ENCODE peak calls at places on chromosomes 7 and 10, in six cellular contexts. P, V, H, N, U and W are unnamed samples.

GRCh38 chr10:49552277-49552676 is 13.4 kb upstream of the ERCC6 start:
- DNase-seq in P (peak; percentile 93), V (no peak), H (no peak), N (no peak), U (no peak), W (peak; percentile 85)

GRCh38 chr7:157475601-157476000 is 138.8 kb downstream of the DNAJB6 start:
- DNase-seq in P (no peak), V (no peak), H (no peak), N (no peak), U (no peak), W (no peak)

GRCh38 chr7:47326808-47327207 is 255.1 kb downstream of the TNS3 start:
- DNase-seq in P (peak; percentile 87), V (peak; percentile 50), H (no peak), N (peak; percentile 46), U (peak; percentile 73), W (peak; percentile 70)

GRCh38 chr10:96500050-96500449 is 13.7 kb downstream of the TLL2 start:
- DNase-seq in P (no peak), V (no peak), H (no peak), N (no peak), U (no peak), W (no peak)

GRCh38 chr10:132861884-132862461 is 76.0 kb upstream of the NKX6-2 start:
- DNase-seq in P (no peak), V (peak; percentile 38), H (no peak), N (no peak), U (no peak), W (no peak)

GRCh38 chr10:113496124-113496523 is 56.7 kb upstream of the HABP2 start:
- DNase-seq in P (no peak), V (no peak), H (no peak), N (no peak), U (no peak), W (no peak)

GRCh38 chr7:158827411-158828342 is 1.6 kb downstream of the ESYT2 start:
- DNase-seq in P (peak; percentile 55), V (no peak), H (no peak), N (no peak), U (no peak), W (peak; percentile 53)

GRCh38 chr7:41695661-41696322 is 7.1 kb downstream of the INHBA start:
- DNase-seq in P (peak; percentile 93), V (no peak), H (no peak), N (no peak), U (no peak), W (peak; percentile 92)

GRCh38 chr7:100539436-100540006 is 518 bp downstream of the AGFG2 start:
- DNase-seq in P (no peak), V (peak; percentile 73), H (no peak), N (no peak), U (no peak), W (no peak)

GRCh38 chr7:45311597-45311996 is 154.0 kb downstream of the RAMP3 start:
- DNase-seq in P (no peak), V (no peak), H (no peak), N (no peak), U (no peak), W (no peak)

GRCh38 chr7:99460651-99461050 is 5.3 kb downstream of the ATP5MF start:
- DNase-seq in P (no peak), V (no peak), H (no peak), N (no peak), U (no peak), W (no peak)

GRCh38 chr7:134851141-134851540 is 71.7 kb downstream of the CALD1 start:
- DNase-seq in P (no peak), V (no peak), H (no peak), N (no peak), U (no peak), W (no peak)

GRCh38 chr7:105316578-105317375 is 71.9 kb downstream of the SRPK2 start:
- DNase-seq in P (no peak), V (no peak), H (no peak), N (no peak), U (no peak), W (no peak)

GRCh38 chr7:12927635-12928434 is 240.4 kb downstream of the ARL4A start:
- DNase-seq in P (no peak), V (no peak), H (no peak), N (no peak), U (no peak), W (peak; percentile 6)

GRCh38 chr7:46714904-46715303 is 793.8 kb upstream of the IGFBP3 start:
- DNase-seq in P (no peak), V (no peak), H (no peak), N (no peak), U (no peak), W (peak; percentile 24)

GRCh38 chr10:114043532-114044250 is at the start of gene ADRB1:
- DNase-seq in P (no peak), V (peak; percentile 93), H (peak; percentile 83), N (peak; percentile 79), U (peak; percentile 83), W (peak; percentile 33)

GRCh38 chr7:159004411-159004810 is 140.3 kb downstream of the VIPR2 start:
- DNase-seq in P (no peak), V (no peak), H (no peak), N (no peak), U (no peak), W (no peak)

GRCh38 chr10:110209399-110209925 is 2.1 kb downstream of the MXI1 start:
- DNase-seq in P (peak; percentile 68), V (peak; percentile 77), H (peak; percentile 79), N (no peak), U (peak; percentile 85), W (peak; percentile 77)

GRCh38 chr7:140060788-140061606 is 1.8 kb downstream of the PARP12 start:
- DNase-seq in P (peak; percentile 47), V (no peak), H (no peak), N (peak; percentile 53), U (no peak), W (peak; percentile 77)

GRCh38 chr10:48697091-48697490 is 12.4 kb downstream of the WDFY4 start:
- DNase-seq in P (no peak), V (peak; percentile 25), H (no peak), N (no peak), U (no peak), W (no peak)

GRCh38 chr10:117320050-117320665 is 55.1 kb downstream of the PDZD8 start:
- DNase-seq in P (peak; percentile 51), V (no peak), H (no peak), N (no peak), U (no peak), W (peak; percentile 54)

GRCh38 chr7:123397746-123398145 is 136.6 kb downstream of the IQUB start:
- DNase-seq in P (no peak), V (no peak), H (no peak), N (no peak), U (no peak), W (no peak)

GRCh38 chr7:347001-347590 is 57.1 kb downstream of the FOXL3 start:
- DNase-seq in P (no peak), V (no peak), H (peak; percentile 36), N (no peak), U (no peak), W (no peak)

GRCh38 chr10:23338155-23338828 is 6.3 kb downstream of the C10orf67 start:
- DNase-seq in P (no peak), V (peak; percentile 59), H (no peak), N (no peak), U (no peak), W (peak; percentile 55)

GRCh38 chr10:117496616-117497028 is 45.9 kb upstream of the EMX2 start:
- DNase-seq in P (peak; percentile 83), V (peak; percentile 95), H (peak; percentile 68), N (peak; percentile 79), U (peak; percentile 78), W (peak; percentile 87)

GRCh38 chr10:100806356-100806645 is 60.9 kb downstream of the PAX2 start:
- DNase-seq in P (no peak), V (no peak), H (no peak), N (no peak), U (no peak), W (no peak)

GRCh38 chr10:13222566-13222965 is 11.6 kb downstream of the UCMA start:
- DNase-seq in P (no peak), V (no peak), H (no peak), N (no peak), U (no peak), W (no peak)

GRCh38 chr10:45118929-45119328 is 118.2 kb downstream of the ZNF22 start:
- DNase-seq in P (no peak), V (no peak), H (no peak), N (no peak), U (no peak), W (no peak)

GRCh38 chr10:88992945-88993537 is 2.4 kb downstream of the FAS start:
- DNase-seq in P (peak; percentile 64), V (no peak), H (no peak), N (peak; percentile 39), U (no peak), W (peak; percentile 54)

DNA sequence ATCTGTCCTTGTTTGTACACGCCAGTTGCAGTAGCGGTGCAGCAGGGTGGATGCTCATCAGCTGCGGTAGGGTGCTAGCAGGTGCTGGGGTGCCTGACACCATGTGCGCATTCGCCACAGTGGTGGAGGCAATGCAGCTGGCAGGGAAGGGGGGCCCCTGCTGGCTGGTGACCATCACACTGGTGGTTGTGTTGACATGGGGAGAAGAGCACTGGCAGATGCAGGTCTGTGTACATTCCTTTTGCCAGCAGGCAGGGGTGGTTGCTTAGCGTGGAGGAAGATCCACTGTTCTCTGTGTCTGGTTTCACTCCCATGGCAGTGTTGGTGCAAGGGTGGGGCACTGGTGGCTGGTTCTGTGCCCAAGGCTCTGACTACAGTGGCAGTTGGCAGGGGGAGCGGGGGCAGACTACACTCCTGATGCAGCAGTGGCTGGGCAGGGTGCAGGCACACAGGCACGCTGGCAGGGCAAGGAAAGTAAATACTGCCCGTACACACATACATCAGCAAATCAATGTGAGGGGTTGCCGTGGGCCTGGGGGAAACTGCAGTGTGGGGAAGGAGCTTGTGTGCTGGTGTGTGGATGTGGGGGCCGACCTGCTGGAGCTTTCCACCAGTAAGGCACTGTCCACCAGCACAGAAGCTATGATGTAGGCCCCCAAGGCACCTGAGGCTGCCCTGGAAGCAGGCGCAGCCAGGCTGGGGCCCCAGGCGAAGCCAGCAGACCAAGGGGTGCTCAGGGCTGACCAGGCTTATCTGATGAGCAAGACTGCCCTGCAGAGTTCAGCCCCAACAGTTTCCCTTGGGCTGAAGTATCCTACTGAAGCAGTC is 87.2 kb upstream of the UNC5B start:
- DNase-seq in P (no peak), V (no peak), H (no peak), N (no peak), U (no peak), W (no peak)
- H3K4me3 ChIP-seq in P (no peak overlapping the region), V (no peak overlapping the region), H (no peak overlapping the region), N (no peak overlapping the region), U (no peak overlapping the region), W (no peak overlapping the region)

GRCh38 chr10:119688033-119688508 is 36.9 kb downstream of the BAG3 start:
- DNase-seq in P (no peak), V (peak; percentile 80), H (no peak), N (no peak), U (no peak), W (no peak)
- TF ChIP-seq CTCF in P (no peak), V (peak; percentile 52), H (no peak), N (no peak), U (no peak), W (no peak)

DNA sequence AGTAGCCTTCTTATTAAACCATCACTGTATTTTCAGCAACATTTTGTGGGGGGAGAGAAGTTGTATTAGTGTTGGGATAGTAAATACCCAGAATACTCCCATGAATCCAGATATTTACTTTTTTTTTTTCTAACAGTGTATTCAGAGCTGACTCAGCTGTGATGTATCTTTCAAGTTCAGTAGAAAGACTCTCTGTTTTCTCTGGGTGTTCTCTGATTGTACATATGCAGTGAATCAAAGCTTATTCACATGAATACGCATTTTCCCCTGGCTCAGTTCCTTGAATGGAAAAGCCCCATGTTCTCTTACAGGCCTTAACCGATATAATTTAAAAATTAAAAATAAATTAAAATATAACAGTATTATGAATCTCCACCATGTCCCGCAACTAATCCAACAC is 1.3 kb downstream of the TFPI2 start:
- DNase-seq in P (peak; percentile 84), V (no peak), H (no peak), N (no peak), U (no peak), W (peak; percentile 76)
- H3K4me3 ChIP-seq in P (peak overlapping the region; percentile 75), V (no peak overlapping the region), H (no peak overlapping the region), N (no peak overlapping the region), U (no peak overlapping the region), W (peak overlapping the region; percentile 83)

GRCh38 chr7:155884225-155885161 is 72.2 kb upstream of the SHH start:
- DNase-seq in P (no peak), V (peak; percentile 31), H (no peak), N (no peak), U (no peak), W (no peak)
- TF ChIP-seq CTCF in P (no peak), V (no peak), H (no peak), N (no peak), U (no peak), W (no peak)